ENCODE peak calls at places on chromosomes 13 and 19, in five cellular contexts. F is pancreas, W is fibroblast of lung, D is neural progenitor cell, V is Peyer's patch. G is an unnamed sample.

GRCh38 chr19:41449079-41449864 is 6.3 kb downstream of the ERICH4 start:
- DNase-seq in V (peak; percentile 91), D (peak; percentile 86), F (peak; percentile 87), W (peak; percentile 44), G (peak; percentile 73)

GRCh38 chr19:18733196-18733647 is 49.7 kb downstream of the CRTC1 start:
- DNase-seq in V (no peak), W (peak; percentile 70), D (no peak), F (peak; percentile 56), G (no peak)

GRCh38 chr13:90723381-90723780 is 624.1 kb upstream of the MIR17HG start:
- DNase-seq in D (no peak), F (no peak), W (peak; percentile 63), V (no peak), G (no peak)

GRCh38 chr13:29362849-29363604 is 232.5 kb downstream of the SLC7A1 start:
- DNase-seq in W (peak; percentile 30), D (peak; percentile 78), F (no peak), V (peak; percentile 52), G (peak; percentile 29)

GRCh38 chr13:37716395-37716794 is 117.8 kb upstream of the POSTN start:
- DNase-seq in D (no peak), W (peak; percentile 71), V (no peak), F (no peak), G (no peak)

GRCh38 chr13:110336108-110336507 is 29.0 kb downstream of the COL4A2 start:
- DNase-seq in F (no peak), D (no peak), V (no peak), W (no peak), G (no peak)

GRCh38 chr13:74683411-74683810 is 549.2 kb upstream of the KLF12 start:
- DNase-seq in V (no peak), W (no peak), F (no peak), D (no peak), G (no peak)

GRCh38 chr19:50046649-50047503 is 21.1 kb downstream of the ZNF473 start:
- DNase-seq in F (peak; percentile 66), W (no peak), V (peak; percentile 69), D (no peak), G (peak; percentile 60)

GRCh38 chr13:94706101-94706853 is 6.1 kb downstream of the SOX21 start:
- DNase-seq in D (peak; percentile 73), W (no peak), F (no peak), V (no peak), G (no peak)

GRCh38 chr19:17406887-17407196 is 1.4 kb upstream of the BST2 start:
- DNase-seq in W (no peak), D (no peak), V (no peak), F (no peak), G (no peak)

GRCh38 chr19:31127132-31127967 is 221.9 kb downstream of the TSHZ3 start:
- DNase-seq in D (no peak), F (no peak), V (no peak), W (peak; percentile 98), G (no peak)

GRCh38 chr13:23867027-23867491 is 22.1 kb downstream of the MIPEP start:
- DNase-seq in D (peak; percentile 18), F (no peak), V (no peak), W (peak; percentile 73), G (no peak)

GRCh38 chr13:98813993-98814392 is 61.5 kb upstream of the SLC15A1 start:
- DNase-seq in V (no peak), W (peak; percentile 24), F (no peak), D (no peak), G (no peak)

GRCh38 chr13:110680852-110681251 is 25.1 kb downstream of the CARS2 start:
- DNase-seq in V (no peak), W (no peak), F (no peak), D (peak; percentile 46), G (no peak)

GRCh38 chr19:46697142-46697960 is 19.6 kb downstream of the PRKD2 start:
- DNase-seq in V (peak; percentile 94), D (peak; percentile 97), W (peak; percentile 56), F (peak; percentile 89), G (peak; percentile 95)

GRCh38 chr19:47012620-47013019 is 7.0 kb upstream of the NPAS1 start:
- DNase-seq in D (no peak), F (no peak), W (no peak), V (no peak), G (no peak)

GRCh38 chr13:81171065-81171647 is 830.2 kb upstream of the SPRY2 start:
- DNase-seq in D (peak; percentile 18), F (no peak), W (peak; percentile 3), V (no peak), G (no peak)

GRCh38 chr13:95552539-95553270 is at the start of gene CLDN10:
- DNase-seq in W (no peak), D (peak; percentile 87), V (no peak), F (peak; percentile 90), G (no peak)

DNA sequence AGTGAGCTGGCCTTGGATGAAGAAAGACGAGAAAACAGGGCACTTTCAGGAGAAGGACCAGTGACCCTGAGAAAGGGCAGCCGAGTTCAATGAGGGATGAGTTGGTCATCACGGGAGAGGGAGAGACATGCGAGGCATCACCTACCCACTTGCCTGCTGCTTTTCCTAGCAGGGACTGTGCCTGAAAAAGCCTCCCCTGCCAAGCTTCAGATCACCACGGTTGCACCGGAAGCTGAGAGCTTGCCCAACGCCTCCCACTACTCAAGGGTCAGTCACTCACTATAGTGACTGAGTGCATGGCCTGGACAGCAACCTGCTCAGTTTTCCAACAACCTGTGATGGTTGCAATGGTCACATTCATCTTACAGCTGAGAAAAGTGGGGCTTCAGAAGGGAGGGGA is 12.6 kb upstream of the EPHX3 start:
- DNase-seq in V (no peak), W (no peak), D (no peak), F (no peak), G (no peak)
- H3K9me3 ChIP-seq in V (no peaks in the 10 kb centered on the region), W (no peaks in the 10 kb centered on the region), D (no peaks in the 10 kb centered on the region), F (no peaks in the 10 kb centered on the region), G (no peaks in the 10 kb centered on the region)

DNA sequence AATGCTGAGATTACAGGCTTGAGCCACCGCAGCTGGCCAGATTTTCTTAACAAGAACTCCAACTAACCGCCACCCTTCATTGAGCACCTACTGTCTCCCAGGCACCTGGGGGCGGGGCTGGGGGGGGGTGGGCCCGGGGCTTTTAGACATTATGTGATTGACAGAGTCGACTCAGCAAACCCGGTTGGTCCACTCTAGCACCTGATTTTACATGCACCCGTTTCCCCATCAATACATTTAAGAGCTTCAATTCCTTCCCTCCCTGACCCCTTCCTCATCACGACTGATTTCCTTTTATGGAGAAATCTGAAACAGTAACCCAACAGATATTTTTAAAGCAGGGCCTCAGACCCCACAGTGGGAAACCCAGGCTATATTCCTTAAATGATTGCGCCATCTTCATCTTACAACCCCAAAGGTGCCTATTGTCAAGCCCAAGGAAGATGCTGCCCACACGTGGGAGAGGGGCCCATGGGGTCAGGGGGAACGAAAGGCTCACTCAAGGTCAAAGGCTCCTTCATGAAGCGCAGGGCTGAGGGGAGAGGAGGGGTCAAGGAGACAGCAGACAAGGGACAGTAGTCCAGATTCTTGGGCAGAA is 1.8 kb downstream of the INSR start:
- DNase-seq in W (no peak), D (no peak), F (no peak), V (no peak), G (no peak)
- H3K4me3 ChIP-seq in W (peak overlapping the region; percentile 32), D (peak overlapping the region; percentile 99), F (peak overlapping the region; percentile 99), V (peak overlapping the region; percentile 75), G (peak overlapping the region; percentile 13)

GRCh38 chr19:3852177-3852511 is 16.7 kb downstream of the ZFR2 start:
- DNase-seq in W (no peak), D (no peak), V (no peak), F (no peak), G (no peak)

GRCh38 chr19:3855321-3855720 is 13.5 kb downstream of the ZFR2 start:
- DNase-seq in W (no peak), F (no peak), D (no peak), V (peak; percentile 83), G (no peak)

GRCh38 chr19:3851254-3852176 is 17.3 kb downstream of the ZFR2 start:
- DNase-seq in V (no peak), W (peak; percentile 36), D (no peak), F (no peak), G (no peak)

GRCh38 chr19:3850320-3850972 is 18.4 kb downstream of the ZFR2 start:
- DNase-seq in F (no peak), W (no peak), V (no peak), D (no peak), G (no peak)

DNA sequence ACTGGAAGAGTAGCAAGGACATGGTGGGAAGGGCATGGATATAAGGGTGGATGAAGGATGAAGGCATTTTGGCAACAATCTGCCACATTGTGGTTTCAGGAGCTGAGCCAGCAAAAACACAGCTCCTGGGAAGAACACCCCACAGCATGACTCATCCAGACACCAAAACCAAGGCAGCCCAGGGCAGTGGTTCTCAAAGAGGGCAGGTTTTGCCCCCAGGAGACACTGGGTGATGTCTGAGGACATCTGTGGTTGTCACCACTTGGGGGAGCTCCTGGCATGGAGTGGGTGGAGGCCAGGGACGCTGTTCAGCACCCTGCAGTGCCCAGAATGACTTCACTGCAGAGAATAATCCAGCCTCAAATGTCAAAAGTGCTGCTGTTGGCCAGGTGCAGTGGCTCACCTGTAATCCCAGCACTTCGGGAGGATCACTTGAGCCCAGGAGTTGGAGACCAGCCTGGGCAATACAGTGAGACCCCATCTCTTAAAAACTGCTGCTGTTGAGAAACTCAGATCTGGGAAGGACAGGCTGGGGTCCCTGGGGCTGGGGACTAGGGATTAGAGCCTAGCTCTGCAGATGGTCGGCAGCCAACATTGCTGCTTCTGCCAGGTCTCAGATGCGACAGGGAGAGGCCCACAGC is 16.1 kb downstream of the ZFR2 start:
- DNase-seq in W (peak; percentile 86), D (no peak), V (peak; percentile 76), F (no peak), G (no peak)
- TF ChIP-seq CTCF in W (peak; percentile 32), D (no peak), V (peak; percentile 52), F (no peak), G (no peak)

GRCh38 chr19:52034051-52034728 is 6.0 kb upstream of the ZNF614 start:
- DNase-seq in D (no peak), W (peak; percentile 29), V (no peak), F (no peak), G (no peak)
- H3K9me3 ChIP-seq in D (peaks cover 38% of the 10 kb centered on the region), W (peaks cover 12% of the 10 kb centered on the region), V (peaks cover 8% of the 10 kb centered on the region), F (no peaks in the 10 kb centered on the region), G (peaks cover 31% of the 10 kb centered on the region)

DNA sequence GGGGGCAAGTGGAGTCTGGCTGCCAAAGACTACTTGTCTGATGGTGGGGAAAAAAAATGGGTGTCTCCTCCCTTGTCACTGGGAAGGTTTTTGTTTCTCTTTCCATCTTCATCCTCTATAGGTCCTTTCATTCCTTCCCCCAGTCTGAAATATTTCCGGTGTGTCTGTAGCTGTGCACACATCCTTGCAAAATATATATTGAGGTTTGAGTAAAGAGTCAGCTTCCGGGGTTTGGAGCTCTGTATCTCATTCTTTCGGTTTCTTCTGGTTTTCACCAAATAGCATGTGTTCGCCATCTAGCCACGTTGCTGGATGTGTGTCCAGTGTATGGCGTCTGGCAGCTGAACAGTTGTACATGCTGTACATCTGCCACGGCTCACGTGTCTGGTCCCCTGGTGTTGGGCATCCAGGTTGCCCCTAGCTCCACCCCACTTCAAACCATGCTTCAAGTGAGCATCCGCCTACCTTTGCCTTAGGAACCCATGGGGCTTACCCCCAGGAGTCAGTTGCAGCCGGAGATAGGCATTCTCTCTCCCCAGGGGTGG is 142.2 kb downstream of the SIPA1L3 start:
- DNase-seq in W (no peak), F (no peak), V (peak; percentile 78), D (no peak), G (no peak)
- H3K4me3 ChIP-seq in W (no peak overlapping the region), F (no peak overlapping the region), V (peak overlapping the region; percentile 3), D (no peak overlapping the region), G (no peak overlapping the region)

GRCh38 chr13:58955546-58956385 is 1208.0 kb downstream of the DIAPH3 start:
- DNase-seq in F (no peak), V (no peak), D (no peak), W (no peak), G (no peak)

GRCh38 chr13:58963321-58963720 is 1200.4 kb downstream of the DIAPH3 start:
- DNase-seq in V (no peak), W (peak; percentile 61), F (no peak), D (no peak), G (no peak)

GRCh38 chr13:58964048-58964447 is 1199.7 kb downstream of the DIAPH3 start:
- DNase-seq in W (no peak), F (no peak), V (no peak), D (no peak), G (no peak)

GRCh38 chr13:58960909-58961308 is 1202.8 kb downstream of the DIAPH3 start:
- DNase-seq in F (no peak), W (peak; percentile 41), D (peak; percentile 32), V (no peak), G (no peak)
- TF ChIP-seq CTCF in F (no peak), W (peak; percentile 29), D (peak; percentile 51), V (no peak), G (no peak)

G was measured in adrenal gland.